ENCODE peak calls at places on chromosomes 6 and 20, in ten cellular contexts. Q is astrocyte; M is BJ; P is NCI-H1092 treated with DMSO at 0.1 percent for 48 hours; N is MV-4-11; S is activated T-cell treated with anti-CD3 and anti-CD28 coated beads, Interleukin-2, amount 50 U/mL, for 72 hours; Y is CD4-positive, alpha-beta T cell; R is dorsolateral prefrontal cortex; B is activated CD4-positive, alpha-beta T cell treated with anti-CD3 and anti-CD28 coated beads, Interleukin-2, amount 10 ng/mL, durations not matched to agents 7 days and 5 days; L is nucleus accumbens. K is an unnamed sample.

GRCh38 chr20:2295286-2295685 is 515 bp upstream of the TGM3 start:
- DNase-seq in Q (no peak), M (no peak), P (no peak), N (no peak), S (no peak), Y (no peak), R (no peak), B (no peak), L (no peak), K (no peak)

GRCh38 chr20:23165307-23165750 is 79.2 kb upstream of the CD93 start:
- DNase-seq in Q (no peak), M (no peak), P (no peak), N (no peak), S (no peak), Y (no peak), R (no peak), B (no peak), L (no peak), K (no peak)

GRCh38 chr20:47535088-47535487 is 33.4 kb downstream of the NCOA3 start:
- DNase-seq in Q (no peak), M (no peak), P (no peak), N (no peak), S (no peak), Y (no peak), R (no peak), B (no peak), L (no peak), K (no peak)

GRCh38 chr6:19895866-19896579 is 58.9 kb downstream of the ID4 start:
- DNase-seq in Q (no peak), M (no peak), P (no peak), N (no peak), S (no peak), Y (no peak), R (no peak), B (no peak), L (no peak), K (no peak)

GRCh38 chr6:68238097-68238597 is 396.9 kb upstream of the ADGRB3 start:
- DNase-seq in Q (peak), M (no peak), P (no peak), N (peak), S (no peak), Y (no peak), R (no peak), B (no peak), L (no peak), K (no peak)

GRCh38 chr20:1003920-1004697 is 2.0 kb upstream of the RSPO4 start:
- DNase-seq in Q (no peak), M (no peak), P (no peak), N (no peak), S (no peak), Y (no peak), R (no peak), B (no peak), L (no peak), K (no peak)

GRCh38 chr20:62837790-62838458 is 21.1 kb downstream of the COL9A3 start:
- DNase-seq in Q (no peak), M (no peak), P (peak), N (peak), S (no peak), Y (no peak), R (no peak), B (no peak), L (no peak), K (peak)

GRCh38 chr6:95099410-95099809 is 477.9 kb upstream of the MANEA start:
- DNase-seq in Q (no peak), M (no peak), P (no peak), N (no peak), S (no peak), Y (no peak), R (no peak), B (no peak), L (no peak), K (no peak)

K was measured in NCI-H2107.